ENCODE peak calls at places on chromosomes 3 and 15, in eight cellular contexts. A is Calu3, C is RWPE2, F is left lung, T is MCF 10A, N is Panc1, M is tibial nerve, B is progenitor cell of endocrine pancreas. K is an unnamed sample.

GRCh38 chr3:70933105-70933810 is 620.8 kb upstream of the MDFIC2 start:
- DNase-seq in A (no peak), C (no peak), F (no peak), T (no peak), N (no peak), M (no peak), B (no peak), K (no peak)

GRCh38 chr3:192812736-192813383 is 85.5 kb upstream of the FGF12 start:
- DNase-seq in A (peak), C (no peak), F (no peak), T (peak), N (peak), M (no peak), B (no peak), K (no peak)

GRCh38 chr3:10926831-10927521 is 65.6 kb upstream of the SLC6A1 start:
- DNase-seq in A (no peak), C (peak), F (no peak), T (peak), N (no peak), M (no peak), B (no peak), K (no peak)

GRCh38 chr3:123818921-123819429 is 65.2 kb downstream of the MYLK start:
- DNase-seq in A (peak), C (no peak), F (no peak), T (peak), N (no peak), M (no peak), B (no peak), K (no peak)

GRCh38 chr3:143716731-143717130 is 131.5 kb downstream of the SLC9A9 start:
- DNase-seq in A (no peak), C (no peak), F (no peak), T (peak), N (no peak), M (no peak), B (no peak), K (no peak)

GRCh38 chr15:57415559-57415958 is 39.3 kb downstream of the CGNL1 start:
- DNase-seq in A (no peak), C (no peak), F (no peak), T (no peak), N (no peak), M (peak), B (no peak), K (no peak)

GRCh38 chr3:41893977-41894376 is 67.9 kb downstream of the ULK4 start:
- DNase-seq in A (peak), C (no peak), F (no peak), T (peak), N (peak), M (no peak), B (no peak), K (no peak)

GRCh38 chr3:101179637-101180036 is 140.7 kb downstream of the IMPG2 start:
- DNase-seq in A (no peak), C (no peak), F (no peak), T (peak), N (no peak), M (no peak), B (no peak), K (no peak)

GRCh38 chr3:119352235-119352634 is 58.1 kb downstream of the ARHGAP31 start:
- DNase-seq in A (no peak), C (no peak), F (no peak), T (no peak), N (no peak), M (no peak), B (no peak), K (no peak)

GRCh38 chr3:62558549-62559112 is 185.3 kb upstream of the FEZF2 start:
- DNase-seq in A (peak), C (no peak), F (no peak), T (peak), N (no peak), M (no peak), B (no peak), K (no peak)

GRCh38 chr15:81256916-81257315 is 60.2 kb downstream of the IL16 start:
- DNase-seq in A (no peak), C (no peak), F (no peak), T (peak), N (no peak), M (no peak), B (no peak), K (no peak)

GRCh38 chr3:39250116-39250747 is 29.6 kb downstream of the CX3CR1 start:
- DNase-seq in A (no peak), C (no peak), F (no peak), T (no peak), N (no peak), M (no peak), B (no peak), K (no peak)

GRCh38 chr3:190155752-190156151 is 35.1 kb upstream of the P3H2 start:
- DNase-seq in A (peak), C (peak), F (no peak), T (peak), N (no peak), M (no peak), B (no peak), K (no peak)

GRCh38 chr15:63701365-63701764 is 104.2 kb downstream of the FBXL22 start:
- DNase-seq in A (no peak), C (no peak), F (no peak), T (no peak), N (no peak), M (no peak), B (no peak), K (no peak)

GRCh38 chr3:194686816-194687637 is 1.3 kb downstream of the FAM43A start:
- DNase-seq in A (peak), C (no peak), F (peak), T (no peak), N (no peak), M (no peak), B (peak), K (no peak)

GRCh38 chr3:11272913-11273574 is 847 bp downstream of the ATG7 start:
- DNase-seq in A (no peak), C (no peak), F (no peak), T (no peak), N (no peak), M (no peak), B (no peak), K (no peak)

GRCh38 chr3:58306662-58307286 is 454 bp downstream of the HTD2 start:
- DNase-seq in A (peak), C (no peak), F (peak), T (peak), N (no peak), M (no peak), B (peak), K (no peak)

GRCh38 chr3:85875589-85875988 is 916.8 kb downstream of the CADM2 start:
- DNase-seq in A (no peak), C (no peak), F (no peak), T (no peak), N (no peak), M (no peak), B (no peak), K (no peak)

GRCh38 chr3:17935217-17935616 is 192.8 kb upstream of the TBC1D5 start:
- DNase-seq in A (no peak), C (no peak), F (no peak), T (no peak), N (no peak), M (no peak), B (no peak), K (no peak)

GRCh38 chr3:87228316-87228715 is 1.2 kb downstream of the CHMP2B start:
- DNase-seq in A (no peak), C (no peak), F (no peak), T (peak), N (no peak), M (no peak), B (no peak), K (no peak)

GRCh38 chr3:87186631-87187159 is 40.4 kb upstream of the CHMP2B start:
- DNase-seq in A (no peak), C (no peak), F (no peak), T (no peak), N (no peak), M (no peak), B (no peak), K (no peak)

GRCh38 chr3:58161435-58162398 is 49.1 kb downstream of the DNASE1L3 start:
- DNase-seq in A (peak), C (peak), F (peak), T (peak), N (peak), M (peak), B (no peak), K (no peak)

GRCh38 chr3:48572517-48572916 is 8.9 kb upstream of the UCN2 start:
- DNase-seq in A (no peak), C (no peak), F (no peak), T (no peak), N (no peak), M (no peak), B (no peak), K (no peak)

GRCh38 chr3:71934520-71934919 is 149.6 kb upstream of the PROK2 start:
- DNase-seq in A (no peak), C (no peak), F (no peak), T (no peak), N (no peak), M (no peak), B (no peak), K (no peak)

GRCh38 chr3:170470063-170471006 is 51.7 kb downstream of the CLDN11 start:
- DNase-seq in A (no peak), C (no peak), F (no peak), T (no peak), N (no peak), M (no peak), B (no peak), K (no peak)

GRCh38 chr3:64443553-64444331 is 218.5 kb upstream of the PRICKLE2 start:
- DNase-seq in A (no peak), C (no peak), F (no peak), T (no peak), N (no peak), M (no peak), B (no peak), K (no peak)

GRCh38 chr3:88003115-88003755 is 55.6 kb downstream of the CGGBP1 start:
- DNase-seq in A (peak), C (no peak), F (no peak), T (peak), N (no peak), M (no peak), B (no peak), K (no peak)

GRCh38 chr3:170815340-170815739 is 54.7 kb downstream of the RPL22L1 start:
- DNase-seq in A (peak), C (no peak), F (no peak), T (peak), N (no peak), M (no peak), B (no peak), K (no peak)

GRCh38 chr3:190041333-190042041 is 79.2 kb downstream of the P3H2 start:
- DNase-seq in A (no peak), C (no peak), F (no peak), T (no peak), N (no peak), M (no peak), B (no peak), K (no peak)

GRCh38 chr3:139157161-139157932 is 112.7 kb upstream of the PRR23C start:
- DNase-seq in A (no peak), C (no peak), F (no peak), T (no peak), N (no peak), M (no peak), B (no peak), K (no peak)

GRCh38 chr3:186124618-186125017 is 15.7 kb upstream of the ETV5 start:
- DNase-seq in A (no peak), C (no peak), F (no peak), T (no peak), N (no peak), M (no peak), B (no peak), K (no peak)

GRCh38 chr15:38920966-38921365 is 356.4 kb upstream of the RASGRP1 start:
- DNase-seq in A (no peak), C (no peak), F (no peak), T (no peak), N (no peak), M (no peak), B (no peak), K (no peak)

GRCh38 chr15:79172032-79172481 is 81.5 kb upstream of the RASGRF1 start:
- DNase-seq in A (no peak), C (peak), F (no peak), T (no peak), N (no peak), M (no peak), B (no peak), K (no peak)

GRCh38 chr3:56787258-56787777 is 14.4 kb downstream of the ARHGEF3 start:
- DNase-seq in A (no peak), C (no peak), F (no peak), T (no peak), N (no peak), M (no peak), B (no peak), K (no peak)

GRCh38 chr15:68377766-68378165 is 54.2 kb downstream of the ITGA11 start:
- DNase-seq in A (no peak), C (peak), F (no peak), T (no peak), N (no peak), M (no peak), B (no peak), K (no peak)

GRCh38 chr3:86787091-86787490 is 203.9 kb downstream of the VGLL3 start:
- DNase-seq in A (peak), C (no peak), F (no peak), T (peak), N (no peak), M (no peak), B (no peak), K (no peak)

GRCh38 chr15:63226155-63226883 is 36.9 kb downstream of the RAB8B start:
- DNase-seq in A (no peak), C (no peak), F (no peak), T (no peak), N (no peak), M (no peak), B (no peak), K (no peak)

GRCh38 chr3:52068055-52068704 is 11.8 kb upstream of the DUSP7 start:
- DNase-seq in A (no peak), C (no peak), F (no peak), T (no peak), N (no peak), M (no peak), B (no peak), K (no peak)

GRCh38 chr15:80174017-80174746 is 21.4 kb downstream of the FAH start:
- DNase-seq in A (no peak), C (no peak), F (no peak), T (peak), N (no peak), M (no peak), B (no peak), K (no peak)

DNA sequence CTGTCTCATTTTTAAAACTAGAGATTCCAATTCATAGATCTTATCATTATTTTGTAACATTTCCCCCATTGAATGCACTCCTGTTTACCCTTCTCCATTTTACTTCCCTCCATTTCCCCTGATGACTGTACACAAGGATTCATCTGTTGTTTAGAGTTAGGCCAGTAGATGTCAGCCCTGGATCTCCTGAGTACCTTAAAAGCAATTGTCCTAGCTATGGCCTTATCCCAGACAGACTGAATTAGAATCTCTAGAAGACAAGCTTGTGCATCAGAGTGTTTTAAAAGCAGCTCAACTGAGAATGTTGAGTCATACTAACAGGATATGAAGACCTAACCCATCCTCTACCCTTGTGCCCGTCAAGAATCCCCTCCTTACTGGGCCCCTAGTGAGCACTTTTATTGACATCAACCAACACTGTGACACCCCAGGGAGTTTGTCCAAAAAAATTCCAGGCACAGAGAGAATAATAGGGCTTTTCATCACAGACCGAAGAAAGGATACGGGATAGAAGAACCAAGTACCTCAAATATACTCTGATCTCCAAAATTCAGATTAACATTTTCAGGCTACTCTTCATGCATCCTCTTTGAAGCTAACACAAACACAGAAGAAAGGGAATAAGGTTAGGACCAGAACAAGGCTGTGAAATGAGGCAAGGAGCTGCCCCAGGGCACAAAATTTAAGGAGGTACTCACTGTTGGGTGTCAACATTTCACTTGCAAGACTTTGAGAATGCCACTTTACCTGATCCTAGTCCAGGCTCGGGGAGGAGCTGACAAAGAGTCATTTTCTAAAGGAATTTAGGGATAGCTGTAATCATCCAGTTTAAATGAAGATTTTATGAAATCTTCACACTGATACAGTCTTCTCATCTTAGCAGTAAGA is 17.1 kb downstream of the ZBED2 start:
- DNase-seq in A (peak), C (no peak), F (no peak), T (peak), N (no peak), M (no peak), B (no peak), K (no peak)
- TF ChIP-seq CTCF in A (no peak), C (peak), F (no peak), T (peak), N (peak), M (no peak), B (peak), K (peak)

DNA sequence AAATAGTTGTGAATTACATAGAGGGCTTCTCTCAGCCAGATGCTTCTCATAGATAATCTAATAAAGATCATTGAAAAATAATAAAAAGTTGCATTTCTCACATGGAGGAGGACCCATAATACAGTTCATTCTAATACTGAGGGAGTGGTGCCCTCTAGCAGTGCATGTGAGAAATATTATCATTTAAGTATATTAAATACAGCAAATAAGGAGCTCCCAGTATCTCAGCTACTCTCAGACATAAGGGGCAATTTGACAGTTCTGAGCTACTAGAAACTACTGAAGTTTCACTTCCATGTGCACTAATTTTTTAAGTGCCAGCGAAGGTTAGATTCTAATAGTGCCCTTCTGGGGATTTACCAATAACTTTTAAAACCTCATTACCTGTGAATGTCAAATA is 188.3 kb downstream of the IL5RA start:
- DNase-seq in A (peak), C (no peak), F (no peak), T (peak), N (no peak), M (no peak), B (no peak), K (no peak)
- TF ChIP-seq CTCF in A (no peak), C (peak), F (peak), T (peak), N (peak), M (peak), B (peak), K (peak)

GRCh38 chr15:28861031-28861534 is 12.6 kb upstream of the GOLGA6L7 start:
- DNase-seq in A (no peak), C (no peak), F (peak), T (peak), N (no peak), M (no peak), B (no peak), K (no peak)
- TF ChIP-seq CTCF in A (no peak), C (no peak), F (no peak), T (no peak), N (no peak), M (no peak), B (no peak), K (no peak)

GRCh38 chr3:15152166-15152565 is 53.2 kb upstream of the RBSN start:
- DNase-seq in A (no peak), C (no peak), F (no peak), T (no peak), N (no peak), M (no peak), B (no peak), K (no peak)

GRCh38 chr3:15154326-15154725 is 51.7 kb upstream of the CAPN7 start:
- DNase-seq in A (no peak), C (no peak), F (no peak), T (no peak), N (no peak), M (no peak), B (no peak), K (no peak)

GRCh38 chr3:15151166-15151565 is 52.2 kb upstream of the RBSN start:
- DNase-seq in A (no peak), C (no peak), F (no peak), T (peak), N (no peak), M (no peak), B (no peak), K (no peak)

GRCh38 chr3:15153103-15153502 is 52.9 kb upstream of the CAPN7 start:
- DNase-seq in A (no peak), C (no peak), F (no peak), T (no peak), N (no peak), M (no peak), B (no peak), K (no peak)

DNA sequence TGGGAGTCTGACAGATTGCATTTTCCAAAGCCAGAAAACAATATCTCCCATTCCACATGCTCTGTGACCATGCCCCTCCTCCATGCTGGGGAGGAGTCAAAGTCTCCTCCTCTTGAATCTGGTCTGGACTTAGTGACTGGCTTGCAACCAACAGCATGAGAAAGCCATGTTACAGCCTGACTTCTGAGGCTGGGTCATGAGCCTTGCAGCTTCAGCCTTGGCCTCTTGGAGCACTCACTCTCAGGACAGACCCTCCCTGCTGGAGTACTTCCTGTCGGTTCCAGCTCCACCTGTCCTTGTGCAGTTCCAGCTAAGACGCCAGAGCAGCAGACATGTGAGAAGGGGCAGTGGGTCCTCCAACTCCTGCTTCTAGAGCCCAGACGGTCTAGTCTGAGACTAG is 49.7 kb upstream of the RBSN start:
- DNase-seq in A (peak), C (no peak), F (peak), T (peak), N (no peak), M (no peak), B (no peak), K (no peak)
- TF ChIP-seq CTCF in A (no peak), C (no peak), F (no peak), T (no peak), N (no peak), M (no peak), B (peak), K (no peak)

GRCh38 chr15:92226020-92226612 is 167.6 kb upstream of the ST8SIA2 start:
- DNase-seq in A (peak), C (no peak), F (no peak), T (peak), N (no peak), M (no peak), B (no peak), K (no peak)
- TF ChIP-seq CTCF in A (peak), C (peak), F (peak), T (peak), N (peak), M (no peak), B (peak), K (peak)

DNA sequence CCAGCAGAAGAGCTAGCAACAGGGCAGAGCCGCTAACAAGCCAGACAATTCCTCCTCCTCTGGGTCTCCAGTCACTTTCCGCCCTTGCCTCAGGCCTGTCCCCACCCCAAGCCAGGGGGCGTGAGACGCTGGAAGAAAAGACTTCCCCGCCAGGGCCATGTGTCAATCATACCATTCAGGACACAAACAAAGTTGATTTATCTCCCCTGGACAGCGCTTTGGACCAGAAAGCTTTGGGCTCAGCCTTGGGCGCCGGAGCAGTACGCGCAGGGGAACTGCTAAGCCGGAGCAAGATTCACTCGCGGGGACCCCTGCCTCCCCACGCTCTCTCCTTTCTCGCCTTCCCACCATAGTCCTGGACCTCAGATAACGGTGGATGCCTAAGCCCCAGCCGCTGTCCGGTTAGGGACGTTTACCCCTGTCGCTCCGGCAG is 479 bp downstream of the LRRC2 start:
- DNase-seq in A (no peak), C (no peak), F (no peak), T (no peak), N (no peak), M (no peak), B (no peak), K (no peak)
- TF ChIP-seq CTCF in A (no peak), C (no peak), F (no peak), T (no peak), N (no peak), M (no peak), B (no peak), K (no peak)

GRCh38 chr3:26484140-26484539 is 138.4 kb upstream of the LRRC3B start:
- DNase-seq in A (peak), C (no peak), F (no peak), T (peak), N (no peak), M (no peak), B (peak), K (no peak)
- TF ChIP-seq CTCF in A (no peak), C (no peak), F (no peak), T (peak), N (no peak), M (no peak), B (peak), K (peak)

GRCh38 chr3:197292083-197293042 is 6.0 kb downstream of the DLG1 start:
- DNase-seq in A (no peak), C (no peak), F (no peak), T (peak), N (no peak), M (no peak), B (no peak), K (no peak)
- TF ChIP-seq CTCF in A (no peak), C (no peak), F (no peak), T (no peak), N (no peak), M (no peak), B (no peak), K (no peak)